ENCODE peak calls at places on chromosomes 1 and 21, in six cellular contexts. One of them, this sample, is unnamed.
A peak's percentile ranks its signal among the peaks of the same experiment; 100 is the strongest.

GRCh38 chr21:14070049-14070893 is 140.5 kb downstream of the LIPI start:
- DNase-seq in PC-3: no peak
- DNase-seq in mucosa of descending colon: no peak
- DNase-seq in stomach: no peak
- DNase-seq in tibial nerve: no peak
- DNase-seq in endothelial cell: no peak
- DNase-seq in this sample: no peak

GRCh38 chr21:29298348-29299045 is at the start of gene BACH1:
- DNase-seq in PC-3: peak; percentile 92
- DNase-seq in mucosa of descending colon: peak; percentile 92
- DNase-seq in stomach: peak; percentile 92
- DNase-seq in tibial nerve: peak; percentile 77
- DNase-seq in endothelial cell: peak; percentile 93
- DNase-seq in this sample: peak; percentile 93

GRCh38 chr1:184974086-184974836 is at the start of gene NIBAN1:
- DNase-seq in PC-3: peak; percentile 55
- DNase-seq in mucosa of descending colon: peak; percentile 72
- DNase-seq in stomach: peak; percentile 73
- DNase-seq in tibial nerve: peak; percentile 57
- DNase-seq in endothelial cell: peak; percentile 33
- DNase-seq in this sample: peak; percentile 57

GRCh38 chr1:230105754-230106625 is 39.0 kb downstream of the GALNT2 start:
- DNase-seq in PC-3: peak; percentile 99
- DNase-seq in mucosa of descending colon: no peak
- DNase-seq in stomach: no peak
- DNase-seq in tibial nerve: no peak
- DNase-seq in endothelial cell: no peak
- DNase-seq in this sample: peak; percentile 92

GRCh38 chr1:159909381-159909780 is 9.4 kb upstream of the CFAP45 start:
- DNase-seq in PC-3: no peak
- DNase-seq in mucosa of descending colon: no peak
- DNase-seq in stomach: no peak
- DNase-seq in tibial nerve: no peak
- DNase-seq in endothelial cell: no peak
- DNase-seq in this sample: no peak

GRCh38 chr1:172946814-172947507 is 103.8 kb downstream of the TNFSF18 start:
- DNase-seq in PC-3: peak; percentile 59
- DNase-seq in mucosa of descending colon: no peak
- DNase-seq in stomach: no peak
- DNase-seq in tibial nerve: no peak
- DNase-seq in endothelial cell: no peak
- DNase-seq in this sample: peak; percentile 56

GRCh38 chr1:41615316-41615715 is 130.8 kb upstream of the EDN2 start:
- DNase-seq in PC-3: no peak
- DNase-seq in mucosa of descending colon: no peak
- DNase-seq in stomach: no peak
- DNase-seq in tibial nerve: no peak
- DNase-seq in endothelial cell: no peak
- DNase-seq in this sample: no peak

GRCh38 chr1:214318356-214318755 is 37.4 kb downstream of the SMYD2 start:
- DNase-seq in PC-3: no peak
- DNase-seq in mucosa of descending colon: no peak
- DNase-seq in stomach: no peak
- DNase-seq in tibial nerve: no peak
- DNase-seq in endothelial cell: no peak
- DNase-seq in this sample: peak; percentile 24

GRCh38 chr21:36732217-36732616 is 33.3 kb downstream of the SIM2 start:
- DNase-seq in PC-3: no peak
- DNase-seq in mucosa of descending colon: no peak
- DNase-seq in stomach: no peak
- DNase-seq in tibial nerve: no peak
- DNase-seq in endothelial cell: no peak
- DNase-seq in this sample: no peak

GRCh38 chr1:193104906-193105820 is at the start of gene GLRX2:
- DNase-seq in PC-3: peak; percentile 72
- DNase-seq in mucosa of descending colon: peak; percentile 92
- DNase-seq in stomach: peak; percentile 88
- DNase-seq in tibial nerve: peak; percentile 67
- DNase-seq in endothelial cell: peak; percentile 84
- DNase-seq in this sample: peak; percentile 85
- TF ChIP-seq CTCF in PC-3: no peak
- TF ChIP-seq CTCF in mucosa of descending colon: no peak
- TF ChIP-seq CTCF in stomach: no peak
- TF ChIP-seq CTCF in tibial nerve: peak; percentile 32
- TF ChIP-seq CTCF in endothelial cell: no peak
- TF ChIP-seq CTCF in this sample: no peak

GRCh38 chr1:94654505-94654904 is 112.9 kb upstream of the F3 start:
- DNase-seq in PC-3: no peak
- DNase-seq in mucosa of descending colon: no peak
- DNase-seq in stomach: no peak
- DNase-seq in tibial nerve: no peak
- DNase-seq in endothelial cell: no peak
- DNase-seq in this sample: no peak
- TF ChIP-seq CTCF in PC-3: no peak
- TF ChIP-seq CTCF in mucosa of descending colon: no peak
- TF ChIP-seq CTCF in stomach: no peak
- TF ChIP-seq CTCF in tibial nerve: no peak
- TF ChIP-seq CTCF in endothelial cell: no peak
- TF ChIP-seq CTCF in this sample: no peak

GRCh38 chr21:16194851-16195251 is 465.1 kb downstream of the USP25 start:
- DNase-seq in PC-3: no peak
- DNase-seq in mucosa of descending colon: no peak
- DNase-seq in stomach: no peak
- DNase-seq in tibial nerve: peak; percentile 33
- DNase-seq in endothelial cell: no peak
- DNase-seq in this sample: peak; percentile 55

GRCh38 chr21:16195896-16196443 is 466.2 kb downstream of the USP25 start:
- DNase-seq in PC-3: no peak
- DNase-seq in mucosa of descending colon: no peak
- DNase-seq in stomach: no peak
- DNase-seq in tibial nerve: no peak
- DNase-seq in endothelial cell: no peak
- DNase-seq in this sample: peak; percentile 26

GRCh38 chr21:16195476-16195875 is 465.7 kb downstream of the USP25 start:
- DNase-seq in PC-3: no peak
- DNase-seq in mucosa of descending colon: no peak
- DNase-seq in stomach: no peak
- DNase-seq in tibial nerve: no peak
- DNase-seq in endothelial cell: no peak
- DNase-seq in this sample: peak; percentile 77

GRCh38 chr21:16192900-16193299 is 463.1 kb downstream of the USP25 start:
- DNase-seq in PC-3: peak; percentile 70
- DNase-seq in mucosa of descending colon: no peak
- DNase-seq in stomach: no peak
- DNase-seq in tibial nerve: no peak
- DNase-seq in endothelial cell: no peak
- DNase-seq in this sample: peak; percentile 39

DNA sequence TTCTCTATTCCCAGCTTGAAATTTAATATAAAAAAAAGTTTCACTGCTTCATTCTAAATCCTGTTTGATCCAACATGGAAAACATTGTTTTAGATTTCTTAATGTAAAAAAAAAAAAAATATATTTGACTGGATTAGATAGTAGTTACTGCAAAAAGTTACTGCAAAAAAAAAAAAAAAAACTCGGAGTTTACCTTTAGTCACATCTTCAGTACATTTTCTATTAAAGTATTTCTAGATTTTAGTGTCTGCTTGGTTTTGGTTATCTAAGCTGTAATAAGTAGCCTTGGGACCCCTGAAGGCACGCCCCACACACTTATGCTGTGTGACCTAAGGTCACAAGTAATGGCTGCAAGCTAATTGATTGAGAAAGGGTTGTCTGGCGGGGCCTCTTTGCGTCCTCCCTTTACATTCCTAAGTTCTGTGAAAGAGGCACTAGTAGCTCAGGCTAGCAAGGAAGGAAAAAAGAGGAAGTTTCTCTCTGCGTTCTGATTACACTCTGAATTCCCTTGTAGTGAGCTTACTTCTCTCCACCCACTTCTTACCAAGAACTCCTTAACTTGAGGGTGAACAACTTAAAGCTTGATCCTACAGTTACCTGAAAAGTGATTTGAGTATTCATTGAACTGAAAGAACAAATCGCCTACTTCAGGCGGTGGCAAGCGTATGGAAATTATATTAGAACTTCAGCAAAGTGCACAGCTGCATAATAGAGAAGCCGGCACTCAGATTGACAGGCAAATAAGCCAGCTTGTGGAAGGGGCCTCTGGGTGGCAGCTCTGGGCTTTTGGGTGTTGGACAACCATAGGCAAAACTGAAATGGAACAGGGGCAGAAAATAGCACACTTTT is 464.2 kb downstream of the USP25 start:
- DNase-seq in PC-3: peak; percentile 35
- DNase-seq in mucosa of descending colon: no peak
- DNase-seq in stomach: peak; percentile 31
- DNase-seq in tibial nerve: peak; percentile 70
- DNase-seq in endothelial cell: peak; percentile 26
- DNase-seq in this sample: peak; percentile 88
- TF ChIP-seq CTCF in PC-3: no peak
- TF ChIP-seq CTCF in mucosa of descending colon: no peak
- TF ChIP-seq CTCF in stomach: no peak
- TF ChIP-seq CTCF in tibial nerve: no peak
- TF ChIP-seq CTCF in endothelial cell: no peak
- TF ChIP-seq CTCF in this sample: peak; percentile 33

DNA sequence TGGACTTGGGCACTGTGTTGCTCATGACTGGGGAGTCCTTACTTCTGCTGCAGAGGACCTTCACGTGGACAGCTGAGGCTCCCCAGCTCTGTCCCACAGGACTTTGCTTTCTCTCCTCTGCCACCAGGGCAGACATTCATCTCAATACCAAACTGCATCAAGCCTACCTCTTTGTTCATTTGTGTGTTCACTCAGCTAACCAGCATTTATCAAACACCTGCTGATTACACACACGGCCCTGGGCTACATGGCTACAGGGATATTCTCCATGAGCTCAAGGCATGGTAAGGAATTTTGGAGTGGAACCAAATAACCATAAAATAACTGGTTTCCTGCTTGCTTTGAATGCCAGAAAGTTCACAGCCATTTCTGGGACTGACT is 54.6 kb downstream of the LDLRAD2 start:
- DNase-seq in PC-3: peak; percentile 60
- DNase-seq in mucosa of descending colon: no peak
- DNase-seq in stomach: no peak
- DNase-seq in tibial nerve: no peak
- DNase-seq in endothelial cell: no peak
- DNase-seq in this sample: no peak
- TF ChIP-seq CTCF in PC-3: no peak
- TF ChIP-seq CTCF in mucosa of descending colon: no peak
- TF ChIP-seq CTCF in stomach: no peak
- TF ChIP-seq CTCF in tibial nerve: no peak
- TF ChIP-seq CTCF in endothelial cell: no peak
- TF ChIP-seq CTCF in this sample: no peak

This sample was measured in fibroblast of pulmonary artery.